ENCODE peak calls at places on chromosome 13, in four cellular contexts. H is stomach, D is breast epithelium, L is suprapubic skin. S is an unnamed sample.

GRCh38 chr13:109743706-109744453 is 42.5 kb downstream of the IRS2 start:
- DNase-seq in D (no peak), H (no peak), L (no peak), S (no peak)

GRCh38 chr13:21744149-21744548 is 73.3 kb downstream of the FGF9 start:
- DNase-seq in H (no peak), D (no peak), L (no peak), S (no peak)

GRCh38 chr13:97498419-97498818 is 64.5 kb downstream of the RAP2A start:
- DNase-seq in L (no peak), D (no peak), H (no peak), S (no peak)

GRCh38 chr13:21579754-21580316 is 24.1 kb downstream of the MICU2 start:
- DNase-seq in D (no peak), H (no peak), L (no peak), S (no peak)

GRCh38 chr13:27036236-27036981 is 135.2 kb downstream of the USP12 start:
- DNase-seq in D (no peak), L (peak), H (no peak), S (no peak)

GRCh38 chr13:106184778-106185177 is 350.7 kb downstream of the EFNB2 start:
- DNase-seq in L (no peak), D (no peak), H (no peak), S (no peak)

GRCh38 chr13:102310691-102311432 is 91.0 kb downstream of the FGF14 start:
- DNase-seq in D (no peak), H (no peak), L (no peak), S (no peak)

GRCh38 chr13:80469841-80470378 is 129.0 kb upstream of the SPRY2 start:
- DNase-seq in L (peak), H (no peak), D (peak), S (no peak)

GRCh38 chr13:43879323-43880181 is at the start of the genes CCDC122 and LACC1:
- DNase-seq in H (peak), D (peak), L (peak), S (peak)

GRCh38 chr13:87498681-87499080 is 172.5 kb upstream of the SLITRK5 start:
- DNase-seq in D (no peak), H (no peak), L (no peak), S (no peak)

GRCh38 chr13:74288361-74288911 is 154.2 kb upstream of the KLF12 start:
- DNase-seq in H (peak), L (no peak), D (no peak), S (no peak)

GRCh38 chr13:23921451-23921888 is 24.2 kb upstream of the C1QTNF9B start:
- DNase-seq in D (no peak), L (no peak), H (no peak), S (no peak)

GRCh38 chr13:97193577-97193976 is 28.6 kb upstream of the MBNL2 start:
- DNase-seq in D (no peak), L (no peak), H (no peak), S (no peak)

GRCh38 chr13:42333613-42334328 is 61.8 kb downstream of the AKAP11 start:
- DNase-seq in H (no peak), D (no peak), L (no peak), S (no peak)

GRCh38 chr13:44843403-44843802 is 145.9 kb downstream of the NUFIP1 start:
- DNase-seq in D (no peak), L (no peak), H (no peak), S (no peak)

GRCh38 chr13:97133955-97134354 is 88.2 kb upstream of the MBNL2 start:
- DNase-seq in D (no peak), H (no peak), L (no peak), S (no peak)

GRCh38 chr13:41637578-41637977 is 180.2 kb downstream of the RGCC start:
- DNase-seq in L (no peak), D (no peak), H (no peak), S (no peak)

GRCh38 chr13:51175001-51175400 is 47.2 kb upstream of the FAM124A start:
- DNase-seq in D (no peak), H (no peak), L (no peak), S (no peak)

GRCh38 chr13:66402546-66402945 is 827.6 kb downstream of the PCDH9 start:
- DNase-seq in L (no peak), H (no peak), D (no peak), S (no peak)

DNA sequence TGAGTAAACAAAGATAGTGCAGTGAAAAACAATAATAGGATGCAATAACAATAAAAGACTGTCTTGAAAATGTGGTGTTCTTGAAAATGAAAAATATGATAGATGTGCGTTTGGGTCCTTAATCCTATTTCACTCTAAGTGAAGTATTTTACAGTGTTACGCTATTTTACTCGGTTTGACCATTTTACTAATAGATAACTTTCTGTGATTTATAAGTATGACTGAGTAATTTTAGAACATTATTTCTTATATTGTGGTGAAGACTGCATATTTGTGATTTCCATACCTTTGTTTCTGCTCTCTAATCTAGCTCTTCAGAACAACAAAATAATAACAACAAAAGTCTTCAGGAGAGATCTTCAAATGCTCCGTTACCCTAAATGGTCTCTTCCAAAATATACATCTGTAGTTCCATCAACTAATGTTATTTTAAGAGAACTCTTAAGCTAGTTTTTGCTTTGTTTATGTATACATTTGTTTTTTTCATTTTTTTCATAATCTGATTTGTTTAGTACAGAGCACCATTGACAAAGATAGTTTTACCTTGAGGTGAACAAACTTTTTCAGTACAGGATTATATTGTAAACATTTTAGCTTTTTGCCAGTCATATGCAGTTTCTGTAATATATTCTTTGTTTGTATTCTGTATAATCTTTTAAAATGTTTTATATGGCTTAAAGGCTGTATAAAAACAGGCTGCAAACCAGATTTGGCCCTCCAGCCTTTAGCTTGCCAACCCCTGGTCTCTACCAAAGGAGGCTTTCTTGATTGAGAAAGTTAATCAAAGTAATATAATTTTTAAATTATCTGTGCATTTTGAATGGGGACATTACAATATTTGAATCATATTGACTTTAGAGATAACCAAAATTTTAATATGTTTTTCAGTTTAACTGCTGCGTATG is 1572.7 kb upstream of the PRR20A start:
- DNase-seq in D (no peak), H (no peak), L (no peak), S (no peak)
- TF ChIP-seq POLR2AphosphoS5 in D (no peak), H (no peak), L (no peak), S (no peak)

GRCh38 chr13:90055760-90056159 is 1291.7 kb upstream of the MIR17HG start:
- DNase-seq in H (no peak), L (no peak), D (no peak), S (no peak)

GRCh38 chr13:90049989-90050671 is 1297.4 kb upstream of the MIR17HG start:
- DNase-seq in D (no peak), L (no peak), H (no peak), S (no peak)

DNA sequence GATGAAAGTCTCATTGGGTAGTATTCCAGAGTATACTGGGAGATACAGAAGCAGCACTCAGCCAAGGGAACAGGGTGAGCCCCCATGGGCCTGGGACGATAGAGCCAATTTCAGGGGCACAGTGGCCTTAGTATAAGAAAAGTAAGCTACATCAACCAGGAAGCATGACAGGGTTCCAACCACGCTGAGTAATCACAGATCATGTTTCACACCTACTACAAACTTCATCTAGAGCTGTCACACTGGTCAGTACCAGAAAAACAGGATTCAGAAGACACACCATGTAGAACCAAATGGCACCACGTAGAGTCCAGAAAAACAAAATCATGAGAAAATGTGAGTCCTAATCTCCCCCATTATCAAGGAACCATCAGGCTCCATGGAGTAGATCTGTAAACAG is 1292.4 kb upstream of the MIR17HG start:
- DNase-seq in L (no peak), H (no peak), D (no peak), S (no peak)
- TF ChIP-seq POLR2AphosphoS5 in L (no peak), H (no peak), D (no peak), S (no peak)

GRCh38 chr13:98807774-98808173 is 55.3 kb upstream of the SLC15A1 start:
- DNase-seq in H (no peak), L (no peak), D (no peak), S (no peak)
- TF ChIP-seq POLR2AphosphoS5 in H (no peak), L (no peak), D (no peak), S (no peak)

GRCh38 chr13:33119022-33119735 is 103.0 kb downstream of the KL start:
- DNase-seq in D (peak), H (no peak), L (no peak), S (no peak)

GRCh38 chr13:33126909-33127607 is 110.8 kb downstream of the KL start:
- DNase-seq in D (no peak), L (no peak), H (no peak), S (no peak)

GRCh38 chr13:33119886-33120543 is 103.8 kb downstream of the KL start:
- DNase-seq in L (no peak), H (no peak), D (peak), S (no peak)

GRCh38 chr13:33125821-33126570 is 109.8 kb downstream of the KL start:
- DNase-seq in L (peak), H (no peak), D (peak), S (no peak)

GRCh38 chr13:33123066-33123940 is 107.1 kb downstream of the KL start:
- DNase-seq in L (no peak), H (no peak), D (no peak), S (no peak)
- TF ChIP-seq POLR2AphosphoS5 in L (no peak), H (no peak), D (no peak), S (no peak)

DNA sequence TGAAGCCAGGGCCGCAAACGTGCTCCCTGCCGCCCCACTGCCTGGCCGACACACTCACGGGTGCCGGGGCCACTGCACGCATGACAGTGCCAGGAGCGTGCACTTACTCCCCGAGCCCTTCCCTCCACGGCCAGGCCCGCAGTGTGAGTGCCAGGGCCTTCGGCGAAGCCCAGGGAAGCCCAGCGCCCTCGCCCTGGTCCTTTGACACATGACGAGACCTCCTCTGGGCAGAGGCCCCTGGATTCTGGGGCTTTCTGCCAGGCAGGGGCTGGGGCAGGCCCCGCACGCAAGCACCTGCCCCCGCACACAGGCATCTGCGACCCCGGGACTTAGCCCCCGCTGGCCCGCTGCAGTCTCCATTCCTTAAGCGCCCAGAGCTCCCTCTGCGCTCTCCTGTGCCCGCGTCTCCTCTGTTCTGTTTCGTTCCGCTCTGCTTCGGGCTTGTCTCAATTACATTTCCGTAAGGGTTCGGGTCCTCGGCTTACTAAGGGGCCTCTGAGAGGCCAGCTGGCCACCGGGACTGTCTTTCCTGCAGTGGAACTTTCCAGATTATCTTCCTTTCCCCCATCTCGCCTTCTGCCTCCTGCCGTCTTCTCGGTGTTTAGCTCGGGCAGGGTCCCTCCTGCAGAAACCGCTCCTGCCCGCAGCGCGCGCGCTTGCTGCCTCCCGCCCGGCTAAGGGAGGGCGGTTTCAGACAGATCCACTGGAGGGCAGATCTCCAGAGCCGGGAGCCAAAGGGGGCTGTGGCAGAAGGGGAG is 98.8 kb downstream of the ING1 start:
- DNase-seq in D (no peak), H (no peak), L (peak), S (no peak)
- TF ChIP-seq POLR2AphosphoS5 in D (no peak), H (no peak), L (no peak), S (no peak)

GRCh38 chr13:28529836-28530235 is 34.9 kb upstream of the FLT1 start:
- DNase-seq in H (no peak), L (no peak), D (no peak), S (no peak)
- TF ChIP-seq POLR2AphosphoS5 in H (no peak), L (no peak), D (no peak), S (no peak)

GRCh38 chr13:32417995-32418394 is 9.9 kb downstream of the N4BP2L1 start:
- DNase-seq in D (no peak), L (no peak), H (no peak), S (no peak)

GRCh38 chr13:32414580-32414979 is 13.3 kb downstream of the N4BP2L1 start:
- DNase-seq in H (no peak), D (no peak), L (no peak), S (no peak)

GRCh38 chr13:32415019-32415418 is 12.9 kb downstream of the N4BP2L1 start:
- DNase-seq in H (no peak), L (no peak), D (no peak), S (no peak)

GRCh38 chr13:32423592-32423991 is 4.3 kb downstream of the N4BP2L1 start:
- DNase-seq in D (no peak), L (no peak), H (no peak), S (no peak)

DNA sequence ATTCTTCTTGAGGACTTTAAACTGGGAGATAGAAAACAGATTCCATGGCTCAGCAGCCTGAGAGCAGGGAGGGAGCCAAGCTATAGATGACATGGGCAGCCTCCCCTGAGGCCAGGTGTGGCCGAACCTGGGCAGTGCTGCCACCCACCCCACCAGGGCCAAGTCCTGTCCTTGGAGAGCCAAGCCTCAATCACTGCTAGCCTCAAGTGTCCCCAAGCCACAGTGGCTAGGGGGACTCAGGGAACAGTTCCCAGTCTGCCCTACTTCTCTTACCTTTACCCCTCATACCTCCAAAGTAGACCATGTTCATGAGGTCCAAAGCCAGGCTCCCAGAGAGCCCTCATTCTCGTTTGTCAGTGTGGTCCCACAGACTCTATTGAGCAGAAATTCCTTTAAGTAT is 8.1 kb downstream of the N4BP2L1 start:
- DNase-seq in D (no peak), H (no peak), L (no peak), S (no peak)
- TF ChIP-seq POLR2AphosphoS5 in D (no peak), H (no peak), L (no peak), S (no peak)